ENCODE peak calls at places on chromosome 17, in four cellular contexts. N, R, L and P are unnamed samples.

GRCh38 chr17:10646393-10646990 is 10.6 kb downstream of the MYH3 start:
- DNase-seq in R (peak; percentile 80), N (peak; percentile 59), L (peak; percentile 83), P (no peak)

GRCh38 chr17:77320046-77320445 is 179.3 kb downstream of the SEC14L1 start:
- DNase-seq in R (peak; percentile 65), L (peak; percentile 89), N (peak; percentile 22), P (no peak)

GRCh38 chr17:15951368-15952047 is 6.6 kb downstream of the ADORA2B start:
- DNase-seq in R (no peak), L (no peak), N (no peak), P (no peak)

GRCh38 chr17:39092672-39093250 is 58.7 kb downstream of the PLXDC1 start:
- DNase-seq in L (no peak), R (no peak), N (peak; percentile 34), P (no peak)

GRCh38 chr17:78173025-78173715 is 4.8 kb downstream of the SYNGR2 start:
- DNase-seq in R (no peak), L (no peak), N (no peak), P (no peak)

GRCh38 chr17:55527520-55528118 is 16.4 kb upstream of the SMIM36 start:
- DNase-seq in N (peak; percentile 28), R (no peak), L (peak; percentile 80), P (no peak)

GRCh38 chr17:67521773-67522069 is 144.6 kb downstream of the PITPNC1 start:
- DNase-seq in R (no peak), L (no peak), N (no peak), P (no peak)

GRCh38 chr17:66474810-66475497 is 172.5 kb downstream of the PRKCA start:
- DNase-seq in R (no peak), N (no peak), L (no peak), P (no peak)

GRCh38 chr17:39950871-39951348 is 11.9 kb upstream of the GSDMA start:
- DNase-seq in N (no peak), L (peak; percentile 42), R (peak; percentile 67), P (no peak)

GRCh38 chr17:45006927-45007461 is 38.9 kb upstream of the C1QL1 start:
- DNase-seq in N (no peak), R (no peak), L (no peak), P (no peak)

GRCh38 chr17:13269196-13269595 is 251.4 kb upstream of the ELAC2 start:
- DNase-seq in R (no peak), N (no peak), L (no peak), P (no peak)

GRCh38 chr17:44773140-44773539 is 14.4 kb downstream of the ADAM11 start:
- DNase-seq in L (no peak), R (no peak), N (no peak), P (no peak)

GRCh38 chr17:39867084-39867890 is 715 bp upstream of the ZPBP2 start:
- DNase-seq in R (no peak), L (no peak), N (no peak), P (no peak)

GRCh38 chr17:59330314-59330942 is 1.0 kb upstream of the YPEL2 start:
- DNase-seq in N (no peak), R (no peak), L (no peak), P (no peak)

GRCh38 chr17:81500026-81500425 is 12.6 kb downstream of the ACTG1 start:
- DNase-seq in N (no peak), R (peak; percentile 36), L (peak; percentile 60), P (no peak)

GRCh38 chr17:64781394-64781793 is 119.3 kb upstream of the SMURF2 start:
- DNase-seq in N (no peak), R (peak; percentile 91), L (peak; percentile 36), P (no peak)

GRCh38 chr17:42591411-42591810 is 13.9 kb upstream of the PSMC3IP start:
- DNase-seq in R (peak; percentile 16), L (no peak), N (no peak), P (no peak)

GRCh38 chr17:48427598-48427997 is 2.4 kb downstream of the SKAP1 start:
- DNase-seq in R (no peak), N (no peak), L (no peak), P (no peak)

DNA sequence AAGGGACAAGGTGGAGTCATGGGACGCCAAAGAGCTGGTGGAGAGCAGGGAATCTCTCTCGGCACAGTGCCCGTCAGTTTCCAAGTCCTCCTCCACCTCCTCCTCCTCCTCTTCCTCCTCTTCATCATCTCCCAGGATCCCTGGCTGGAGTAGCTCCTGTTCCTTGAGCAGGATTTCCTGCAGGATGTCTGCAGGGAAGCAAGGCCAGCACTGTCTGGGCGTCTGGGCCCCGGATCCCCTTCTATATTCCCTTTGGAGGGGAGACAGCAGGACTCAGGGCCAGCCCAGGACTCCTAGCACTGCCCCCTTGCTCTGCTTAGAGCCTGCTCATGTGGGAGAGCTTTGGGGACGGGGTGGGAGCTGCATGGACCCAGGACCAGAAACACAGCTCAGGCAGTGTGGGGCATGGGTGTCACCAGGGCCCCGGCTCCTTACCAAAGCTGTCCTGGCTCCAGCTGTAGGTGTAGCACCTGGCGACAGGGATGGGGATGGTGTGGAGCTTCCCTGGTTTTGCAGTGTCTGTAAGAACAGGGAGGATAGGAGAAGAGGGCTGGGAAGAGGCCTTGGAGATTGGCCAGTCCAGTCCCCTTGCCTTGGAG is 21.3 kb upstream of the PIK3R6 start:
- DNase-seq in N (no peak), L (no peak), R (no peak), P (no peak)
- H3K36me3 ChIP-seq in N (no peaks in the 10 kb centered on the region), L (no peaks in the 10 kb centered on the region), R (no peaks in the 10 kb centered on the region), P (no peaks in the 10 kb centered on the region)

GRCh38 chr17:12136646-12137045 is 116.0 kb downstream of the MAP2K4 start:
- DNase-seq in L (no peak), R (no peak), N (no peak), P (no peak)
- H3K36me3 ChIP-seq in L (peaks cover 18% of the 10 kb centered on the region), R (peaks cover 5% of the 10 kb centered on the region), N (peaks cover 9% of the 10 kb centered on the region), P (no peaks in the 10 kb centered on the region)

DNA sequence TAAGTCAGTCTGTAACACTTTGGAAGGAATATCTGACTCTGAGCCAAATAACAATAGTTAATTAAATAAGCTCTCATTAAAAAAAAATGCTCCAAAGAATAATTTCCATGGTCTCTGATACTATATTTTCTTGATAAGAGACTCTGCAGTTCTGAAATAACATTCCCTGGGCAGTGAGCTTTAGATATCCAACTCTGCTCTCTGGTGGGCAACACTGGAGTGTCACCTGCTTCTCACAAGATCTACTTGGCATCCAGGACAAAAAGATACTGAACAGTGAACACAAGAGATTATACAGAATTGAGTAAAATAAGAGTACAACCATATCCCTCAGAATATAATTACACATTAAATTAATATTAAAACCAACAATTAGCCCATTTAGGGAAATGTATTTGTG is 13.7 kb downstream of the BLMH start:
- DNase-seq in N (no peak), R (no peak), L (peak; percentile 79), P (no peak)
- H3K36me3 ChIP-seq in N (peaks cover 49% of the 10 kb centered on the region), R (peaks cover 10% of the 10 kb centered on the region), L (peaks cover 21% of the 10 kb centered on the region), P (peaks cover 4% of the 10 kb centered on the region)

GRCh38 chr17:73522107-73522506 is 122.1 kb downstream of the SDK2 start:
- DNase-seq in L (no peak), R (no peak), N (no peak), P (no peak)
- H3K36me3 ChIP-seq in L (no peaks in the 10 kb centered on the region), R (no peaks in the 10 kb centered on the region), N (no peaks in the 10 kb centered on the region), P (no peaks in the 10 kb centered on the region)